ENCODE peak calls at places on chromosomes 2 and 18, in ten cellular contexts. Y is CD4-positive, alpha-beta T cell; I is HT1080; G is NCI-H2029 treated with DMSO at 0.1 percent for 48 hours; E is DMS153; O is M059J; A is mesendoderm; W is posterior vena cava; Z is activated T-helper 1 cell treated with anti-CD3 and anti-CD28 coated beads, Interleukin-12 subunit alpha, Interleukin-12 subunit beta, Interleukin-2, Interleukin-4 antibody, amounts not matched to agents 30 ng/mL and 10 ng/mL and 1 ng/mL, durations not matched to agents 14 hours and 24 hours and 36 hours; R is HFF-Myc. J is an unnamed sample.

GRCh38 chr2:230908595-230909191 is 16.3 kb downstream of the GPR55 start:
- DNase-seq in O (peak), A (peak), G (peak), Z (no peak), Y (peak), W (peak), E (peak), R (peak), I (peak), J (no peak)

GRCh38 chr2:119323459-119323858 is 43.2 kb downstream of the C2orf76 start:
- DNase-seq in O (no peak), A (no peak), E (no peak), Z (no peak), I (no peak), W (no peak), G (no peak), Y (no peak), R (no peak), J (no peak)

GRCh38 chr2:50066858-50067257 is 912.5 kb upstream of the FSHR start:
- DNase-seq in R (no peak), I (peak), Y (no peak), E (peak), W (no peak), A (no peak), O (no peak), Z (no peak), G (no peak), J (no peak)

GRCh38 chr2:148927010-148927409 is 52.0 kb downstream of the KIF5C start:
- DNase-seq in I (no peak), E (no peak), Y (no peak), R (no peak), W (no peak), G (no peak), Z (peak), A (peak), O (no peak), J (no peak)

GRCh38 chr18:75638597-75639467 is 211.3 kb upstream of the SMIM21 start:
- DNase-seq in I (no peak), R (peak), Z (no peak), A (peak), G (no peak), O (peak), Y (no peak), W (no peak), E (no peak), J (no peak)

GRCh38 chr2:166068981-166069380 is 58.8 kb downstream of the SCN1A start:
- DNase-seq in Z (no peak), W (no peak), R (no peak), O (no peak), A (no peak), G (no peak), Y (no peak), E (no peak), I (no peak), J (no peak)

GRCh38 chr18:54712315-54712714 is 116.0 kb upstream of the RAB27B start:
- DNase-seq in W (no peak), Z (no peak), Y (no peak), E (no peak), R (no peak), A (no peak), G (no peak), O (peak), I (peak), J (no peak)

GRCh38 chr18:36633961-36634412 is 194.8 kb downstream of the TPGS2 start:
- DNase-seq in G (no peak), W (no peak), Y (no peak), O (peak), R (no peak), E (no peak), I (peak), A (no peak), Z (no peak), J (no peak)

J was measured in cortex of kidney.